ENCODE peak calls at places on chromosomes 5 and 9, in five cellular contexts. One of them, this sample, is unnamed. For H3K79me2, the result is how much of the 10 kb centered on the place peaks cover.

GRCh38 chr9:116951588-116952433 is 264.7 kb downstream of the TRIM32 start:
- DNase-seq in PC-9: no peak
- DNase-seq in astrocyte: peak
- DNase-seq in SK-N-SH: no peak
- DNase-seq in mammary epithelial cell: peak
- DNase-seq in this sample: no peak

GRCh38 chr9:109440117-109440515 is 58.0 kb downstream of the PTPN3 start:
- DNase-seq in PC-9: no peak
- DNase-seq in astrocyte: no peak
- DNase-seq in SK-N-SH: no peak
- DNase-seq in mammary epithelial cell: no peak
- DNase-seq in this sample: no peak

GRCh38 chr5:68224561-68225187 is 9.1 kb downstream of the PIK3R1 start:
- DNase-seq in PC-9: no peak
- DNase-seq in astrocyte: peak
- DNase-seq in SK-N-SH: no peak
- DNase-seq in mammary epithelial cell: no peak
- DNase-seq in this sample: no peak

GRCh38 chr9:136339173-136339957 is 12.0 kb downstream of the GPSM1 start:
- DNase-seq in PC-9: peak
- DNase-seq in astrocyte: no peak
- DNase-seq in SK-N-SH: peak
- DNase-seq in mammary epithelial cell: peak
- DNase-seq in this sample: peak

GRCh38 chr9:131851414-131851813 is 111.5 kb upstream of the RAPGEF1 start:
- DNase-seq in PC-9: no peak
- DNase-seq in astrocyte: no peak
- DNase-seq in SK-N-SH: no peak
- DNase-seq in mammary epithelial cell: no peak
- DNase-seq in this sample: no peak

GRCh38 chr9:131018621-131019020 is 9.6 kb downstream of the LAMC3 start:
- DNase-seq in PC-9: peak
- DNase-seq in astrocyte: no peak
- DNase-seq in SK-N-SH: no peak
- DNase-seq in mammary epithelial cell: no peak
- DNase-seq in this sample: no peak

GRCh38 chr5:34804398-34804797 is 34.6 kb upstream of the TTC23L start:
- DNase-seq in PC-9: no peak
- DNase-seq in astrocyte: no peak
- DNase-seq in SK-N-SH: no peak
- DNase-seq in mammary epithelial cell: no peak
- DNase-seq in this sample: no peak

GRCh38 chr9:2907401-2907800 is 63.5 kb upstream of the PUM3 start:
- DNase-seq in PC-9: no peak
- DNase-seq in astrocyte: no peak
- DNase-seq in SK-N-SH: no peak
- DNase-seq in mammary epithelial cell: no peak
- DNase-seq in this sample: no peak

GRCh38 chr5:110105692-110106091 is 416.0 kb downstream of the MAN2A1 start:
- DNase-seq in PC-9: no peak
- DNase-seq in astrocyte: peak
- DNase-seq in SK-N-SH: no peak
- DNase-seq in mammary epithelial cell: peak
- DNase-seq in this sample: no peak

GRCh38 chr5:168023190-168023589 is 268.3 kb upstream of the WWC1 start:
- DNase-seq in PC-9: no peak
- DNase-seq in astrocyte: no peak
- DNase-seq in SK-N-SH: peak
- DNase-seq in mammary epithelial cell: no peak
- DNase-seq in this sample: no peak

GRCh38 chr5:150789431-150789830 is 10.9 kb downstream of the SMIM3 start:
- DNase-seq in PC-9: no peak
- DNase-seq in astrocyte: no peak
- DNase-seq in SK-N-SH: no peak
- DNase-seq in mammary epithelial cell: no peak
- DNase-seq in this sample: no peak

GRCh38 chr5:138927979-138928378 is 52.8 kb upstream of the LRRTM2 start:
- DNase-seq in PC-9: no peak
- DNase-seq in astrocyte: no peak
- DNase-seq in SK-N-SH: peak
- DNase-seq in mammary epithelial cell: no peak
- DNase-seq in this sample: no peak

GRCh38 chr9:81782313-81782712 is 93.0 kb upstream of the TLE1 start:
- DNase-seq in PC-9: no peak
- DNase-seq in astrocyte: no peak
- DNase-seq in SK-N-SH: no peak
- DNase-seq in mammary epithelial cell: no peak
- DNase-seq in this sample: no peak

GRCh38 chr9:130634191-130634768 is 30.1 kb upstream of the PRDM12 start:
- DNase-seq in PC-9: no peak
- DNase-seq in astrocyte: no peak
- DNase-seq in SK-N-SH: no peak
- DNase-seq in mammary epithelial cell: no peak
- DNase-seq in this sample: no peak

GRCh38 chr5:147629196-147629595 is 119.3 kb upstream of the DPYSL3 start:
- DNase-seq in PC-9: no peak
- DNase-seq in astrocyte: peak
- DNase-seq in SK-N-SH: no peak
- DNase-seq in mammary epithelial cell: no peak
- DNase-seq in this sample: no peak

GRCh38 chr5:159616967-159617366 is 286.7 kb upstream of the IL12B start:
- DNase-seq in PC-9: no peak
- DNase-seq in astrocyte: peak
- DNase-seq in SK-N-SH: no peak
- DNase-seq in mammary epithelial cell: peak
- DNase-seq in this sample: no peak

GRCh38 chr9:33740075-33740474 is 55.3 kb upstream of the PRSS3 start:
- DNase-seq in PC-9: no peak
- DNase-seq in astrocyte: no peak
- DNase-seq in SK-N-SH: no peak
- DNase-seq in mammary epithelial cell: no peak
- DNase-seq in this sample: no peak

GRCh38 chr9:121388140-121388925 is 18.3 kb upstream of the STOM start:
- DNase-seq in PC-9: no peak
- DNase-seq in astrocyte: peak
- DNase-seq in SK-N-SH: no peak
- DNase-seq in mammary epithelial cell: no peak
- DNase-seq in this sample: no peak

GRCh38 chr5:154311362-154311761 is 120.8 kb downstream of the GALNT10 start:
- DNase-seq in PC-9: no peak
- DNase-seq in astrocyte: no peak
- DNase-seq in SK-N-SH: no peak
- DNase-seq in mammary epithelial cell: no peak
- DNase-seq in this sample: no peak

GRCh38 chr9:91486699-91487497 is 63.3 kb upstream of the NFIL3 start:
- DNase-seq in PC-9: no peak
- DNase-seq in astrocyte: peak
- DNase-seq in SK-N-SH: no peak
- DNase-seq in mammary epithelial cell: no peak
- DNase-seq in this sample: no peak

DNA sequence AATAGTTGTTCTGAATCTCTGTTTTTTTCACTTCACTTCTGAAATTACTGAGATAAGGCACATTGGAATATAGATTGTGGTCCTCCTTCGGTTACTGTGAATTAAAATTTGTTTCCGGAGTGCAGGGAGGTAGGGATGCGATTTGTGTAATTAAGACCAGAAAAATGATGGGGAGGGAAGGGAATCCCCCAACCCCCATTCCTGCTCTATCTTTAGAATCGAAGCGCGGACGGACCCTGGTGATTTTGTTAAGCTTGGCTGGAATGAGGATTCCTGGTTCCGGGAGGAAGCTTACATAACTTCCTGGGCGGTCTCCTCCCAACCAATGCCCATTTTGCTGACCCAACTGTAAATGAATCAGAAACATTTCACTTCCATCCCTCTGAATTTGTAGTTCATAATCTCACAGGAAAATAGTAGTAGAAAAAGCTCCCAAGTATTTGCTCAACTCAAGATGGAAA is 220.1 kb upstream of the MSX2 start:
- DNase-seq in PC-9: no peak
- DNase-seq in astrocyte: peak
- DNase-seq in SK-N-SH: no peak
- DNase-seq in mammary epithelial cell: no peak
- DNase-seq in this sample: no peak
- H3K4me3 ChIP-seq in PC-9: no peak
- H3K4me3 ChIP-seq in astrocyte: no peak
- H3K4me3 ChIP-seq in SK-N-SH: no peak
- H3K4me3 ChIP-seq in mammary epithelial cell: no peak
- H3K4me3 ChIP-seq in this sample: no peak

GRCh38 chr5:20230010-20230409 is 242.0 kb upstream of the CDH18 start:
- DNase-seq in PC-9: no peak
- DNase-seq in astrocyte: no peak
- DNase-seq in SK-N-SH: no peak
- DNase-seq in mammary epithelial cell: no peak
- DNase-seq in this sample: no peak

GRCh38 chr5:20229286-20230005 is 241.4 kb upstream of the CDH18 start:
- DNase-seq in PC-9: no peak
- DNase-seq in astrocyte: no peak
- DNase-seq in SK-N-SH: no peak
- DNase-seq in mammary epithelial cell: no peak
- DNase-seq in this sample: no peak

GRCh38 chr5:20223451-20223850 is 235.5 kb upstream of the CDH18 start:
- DNase-seq in PC-9: no peak
- DNase-seq in astrocyte: no peak
- DNase-seq in SK-N-SH: no peak
- DNase-seq in mammary epithelial cell: no peak
- DNase-seq in this sample: no peak

GRCh38 chr5:20224046-20224445 is 236.0 kb upstream of the CDH18 start:
- DNase-seq in PC-9: no peak
- DNase-seq in astrocyte: peak
- DNase-seq in SK-N-SH: no peak
- DNase-seq in mammary epithelial cell: peak
- DNase-seq in this sample: no peak
- H3K79me2 ChIP-seq in PC-9: under half
- H3K79me2 ChIP-seq in astrocyte: under half
- H3K79me2 ChIP-seq in SK-N-SH: under half
- H3K79me2 ChIP-seq in mammary epithelial cell: under half
- H3K79me2 ChIP-seq in this sample: under half

GRCh38 chr5:61397937-61398336 is 65.9 kb downstream of the ZSWIM6 start:
- DNase-seq in PC-9: no peak
- DNase-seq in astrocyte: no peak
- DNase-seq in SK-N-SH: no peak
- DNase-seq in mammary epithelial cell: no peak
- DNase-seq in this sample: no peak
- H3K4me2 ChIP-seq in PC-9: no peak
- H3K4me2 ChIP-seq in astrocyte: no peak
- H3K4me2 ChIP-seq in SK-N-SH: no peak
- H3K4me2 ChIP-seq in mammary epithelial cell: no peak
- H3K4me2 ChIP-seq in this sample: no peak

GRCh38 chr9:98199388-98200033 is 7.1 kb upstream of the CORO2A start:
- DNase-seq in PC-9: no peak
- DNase-seq in astrocyte: no peak
- DNase-seq in SK-N-SH: no peak
- DNase-seq in mammary epithelial cell: no peak
- DNase-seq in this sample: no peak

GRCh38 chr9:98202252-98202651 is 9.8 kb upstream of the CORO2A start:
- DNase-seq in PC-9: no peak
- DNase-seq in astrocyte: no peak
- DNase-seq in SK-N-SH: no peak
- DNase-seq in mammary epithelial cell: no peak
- DNase-seq in this sample: no peak

GRCh38 chr9:98201102-98201501 is 8.7 kb upstream of the CORO2A start:
- DNase-seq in PC-9: no peak
- DNase-seq in astrocyte: no peak
- DNase-seq in SK-N-SH: no peak
- DNase-seq in mammary epithelial cell: no peak
- DNase-seq in this sample: peak

GRCh38 chr9:98203153-98203552 is 10.7 kb upstream of the CORO2A start:
- DNase-seq in PC-9: no peak
- DNase-seq in astrocyte: no peak
- DNase-seq in SK-N-SH: no peak
- DNase-seq in mammary epithelial cell: no peak
- DNase-seq in this sample: no peak

DNA sequence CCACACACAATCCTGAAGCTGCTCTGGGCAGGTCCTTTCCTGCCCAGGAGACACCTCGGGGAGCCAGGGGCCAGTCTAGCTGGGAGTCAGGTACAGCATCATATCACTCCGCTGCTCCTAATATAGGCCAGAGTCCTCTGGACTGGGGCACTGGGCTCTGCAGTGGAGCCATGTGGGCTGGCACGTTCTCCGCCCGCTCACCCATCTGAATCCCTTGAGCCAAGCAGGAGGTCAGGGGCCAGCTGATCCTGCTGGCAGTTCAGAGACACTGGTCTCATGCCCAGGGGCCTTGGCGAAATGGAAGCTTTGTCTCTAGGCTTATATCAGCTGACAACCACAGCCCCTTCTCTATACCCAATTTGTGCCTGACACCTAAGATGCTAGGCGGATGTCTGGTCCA is 9.3 kb upstream of the CORO2A start:
- DNase-seq in PC-9: no peak
- DNase-seq in astrocyte: no peak
- DNase-seq in SK-N-SH: no peak
- DNase-seq in mammary epithelial cell: no peak
- DNase-seq in this sample: no peak
- H3K4me3 ChIP-seq in PC-9: no peak
- H3K4me3 ChIP-seq in astrocyte: no peak
- H3K4me3 ChIP-seq in SK-N-SH: no peak
- H3K4me3 ChIP-seq in mammary epithelial cell: no peak
- H3K4me3 ChIP-seq in this sample: no peak

GRCh38 chr5:55300890-55301289 is 6.6 kb downstream of the DHX29 start:
- DNase-seq in PC-9: no peak
- DNase-seq in astrocyte: no peak
- DNase-seq in SK-N-SH: no peak
- DNase-seq in mammary epithelial cell: no peak
- DNase-seq in this sample: no peak
- H3K79me2 ChIP-seq in PC-9: under half
- H3K79me2 ChIP-seq in astrocyte: half or more
- H3K79me2 ChIP-seq in SK-N-SH: half or more
- H3K79me2 ChIP-seq in mammary epithelial cell: half or more
- H3K79me2 ChIP-seq in this sample: half or more

GRCh38 chr5:175872287-175873089 is 1.1 kb downstream of the CPLX2 start:
- DNase-seq in PC-9: no peak
- DNase-seq in astrocyte: no peak
- DNase-seq in SK-N-SH: peak
- DNase-seq in mammary epithelial cell: no peak
- DNase-seq in this sample: no peak
- H3K4me2 ChIP-seq in PC-9: no peak
- H3K4me2 ChIP-seq in astrocyte: peak
- H3K4me2 ChIP-seq in SK-N-SH: peak
- H3K4me2 ChIP-seq in mammary epithelial cell: no peak
- H3K4me2 ChIP-seq in this sample: no peak

GRCh38 chr5:172736524-172737135 is 34.4 kb downstream of the DUSP1 start:
- DNase-seq in PC-9: no peak
- DNase-seq in astrocyte: no peak
- DNase-seq in SK-N-SH: no peak
- DNase-seq in mammary epithelial cell: no peak
- DNase-seq in this sample: no peak
- H3K4me3 ChIP-seq in PC-9: no peak
- H3K4me3 ChIP-seq in astrocyte: no peak
- H3K4me3 ChIP-seq in SK-N-SH: no peak
- H3K4me3 ChIP-seq in mammary epithelial cell: no peak
- H3K4me3 ChIP-seq in this sample: no peak

GRCh38 chr9:97560851-97561250 is 59.4 kb downstream of the TMOD1 start:
- DNase-seq in PC-9: no peak
- DNase-seq in astrocyte: no peak
- DNase-seq in SK-N-SH: no peak
- DNase-seq in mammary epithelial cell: no peak
- DNase-seq in this sample: no peak
- H3K79me2 ChIP-seq in PC-9: under half
- H3K79me2 ChIP-seq in astrocyte: under half
- H3K79me2 ChIP-seq in SK-N-SH: under half
- H3K79me2 ChIP-seq in mammary epithelial cell: under half
- H3K79me2 ChIP-seq in this sample: under half

GRCh38 chr5:146448783-146449519 is 1.8 kb downstream of the TCERG1 start:
- DNase-seq in PC-9: no peak
- DNase-seq in astrocyte: no peak
- DNase-seq in SK-N-SH: no peak
- DNase-seq in mammary epithelial cell: no peak
- DNase-seq in this sample: peak
- H3K4me2 ChIP-seq in PC-9: peak
- H3K4me2 ChIP-seq in astrocyte: peak
- H3K4me2 ChIP-seq in SK-N-SH: peak
- H3K4me2 ChIP-seq in mammary epithelial cell: peak
- H3K4me2 ChIP-seq in this sample: peak

This sample was measured in OCI-LY7.